ENCODE peak calls at places on chromosomes 16 and 17, in nine cellular contexts. F, W, O, A, Y, M, D, P and U are unnamed samples.

GRCh38 chr17:33200116-33200515 is 93.0 kb downstream of the ASIC2 start:
- DNase-seq in F (no peak), W (peak; percentile 73), O (no peak), A (peak; percentile 53), Y (no peak), M (no peak), D (no peak), P (no peak), U (no peak)

GRCh38 chr16:24073321-24073720 is 182.8 kb upstream of the CACNG3 start:
- DNase-seq in F (no peak), W (no peak), O (no peak), A (no peak), Y (no peak), M (no peak), D (no peak), P (no peak), U (no peak)

GRCh38 chr16:89723279-89724250 is 2.2 kb downstream of the ZNF276 start:
- DNase-seq in F (no peak), W (no peak), O (no peak), A (no peak), Y (no peak), M (no peak), D (peak; percentile 77), P (peak; percentile 62), U (peak; percentile 83)

GRCh38 chr16:77191259-77191969 is 424 bp downstream of the MON1B start:
- DNase-seq in F (no peak), W (no peak), O (peak; percentile 55), A (peak; percentile 31), Y (peak; percentile 61), M (peak; percentile 35), D (peak; percentile 75), P (no peak), U (peak; percentile 29)

GRCh38 chr16:67571464-67571863 is 9.1 kb downstream of the CTCF start:
- DNase-seq in F (no peak), W (no peak), O (no peak), A (no peak), Y (no peak), M (no peak), D (no peak), P (no peak), U (no peak)

GRCh38 chr16:85675528-85675927 is 13.2 kb downstream of the GINS2 start:
- DNase-seq in F (peak; percentile 63), W (no peak), O (no peak), A (no peak), Y (no peak), M (no peak), D (no peak), P (no peak), U (no peak)

GRCh38 chr16:68885321-68885720 is 42.0 kb downstream of the TANGO6 start:
- DNase-seq in F (no peak), W (peak; percentile 33), O (no peak), A (no peak), Y (no peak), M (no peak), D (no peak), P (no peak), U (no peak)

GRCh38 chr16:85557976-85558589 is 55.0 kb upstream of the GSE1 start:
- DNase-seq in F (peak; percentile 78), W (peak; percentile 20), O (no peak), A (no peak), Y (no peak), M (peak; percentile 50), D (no peak), P (no peak), U (no peak)

GRCh38 chr16:86080131-86080875 is 181.3 kb downstream of the IRF8 start:
- DNase-seq in F (no peak), W (no peak), O (no peak), A (no peak), Y (peak; percentile 21), M (no peak), D (peak; percentile 53), P (no peak), U (no peak)

DNA sequence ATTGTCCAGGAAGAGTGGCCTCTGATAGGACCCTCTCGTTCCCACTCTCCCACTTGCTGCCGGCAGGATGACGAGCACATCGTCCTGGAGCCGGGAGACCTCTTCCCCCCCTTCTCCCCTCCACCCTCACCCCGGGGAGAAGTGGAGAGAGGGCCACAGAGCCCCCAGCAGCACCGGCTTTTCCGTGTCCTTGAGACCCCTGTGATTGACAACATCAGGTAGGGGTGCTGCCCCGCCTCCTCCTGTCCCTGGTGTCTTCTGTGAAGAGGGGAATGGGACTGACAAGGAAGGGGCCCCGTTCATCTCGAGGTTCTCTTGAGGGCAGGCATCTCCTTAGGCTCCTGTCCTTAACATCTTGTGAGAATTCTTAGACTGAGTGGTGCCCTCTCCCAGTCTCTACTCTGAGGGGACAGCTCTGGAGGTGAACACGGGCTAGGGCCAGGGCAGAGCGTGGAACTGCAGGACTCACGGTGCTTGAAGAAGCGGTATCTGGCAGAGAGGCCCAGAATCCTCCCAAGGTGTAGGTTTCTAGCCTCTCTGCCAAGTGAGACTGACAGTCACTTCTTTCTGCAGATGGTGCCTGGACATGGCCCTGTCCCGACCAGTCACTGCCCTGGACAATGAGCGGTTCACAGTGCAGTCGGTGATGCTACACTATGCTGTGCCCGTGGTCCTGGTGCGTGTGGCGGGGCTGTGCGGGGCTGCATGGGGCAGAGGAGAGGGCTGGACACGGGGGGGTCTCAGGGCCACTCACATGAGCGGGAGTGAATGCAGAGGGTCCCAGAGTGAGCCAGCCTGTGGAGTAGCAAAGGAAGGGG is 26.4 kb downstream of the CASKIN2 start:
- DNase-seq in F (no peak), W (no peak), O (no peak), A (no peak), Y (no peak), M (no peak), D (no peak), P (no peak), U (no peak)
- H3K27ac ChIP-seq in F (no peak overlapping the region), W (no peak overlapping the region), O (no peak overlapping the region), A (no peak overlapping the region), Y (no peak overlapping the region), M (no peak overlapping the region), D (no peak overlapping the region), P (peak overlapping the region; percentile 56), U (no peak overlapping the region)

GRCh38 chr17:81822996-81823799 is 9.9 kb downstream of the MCRIP1 start:
- DNase-seq in F (no peak), W (no peak), O (no peak), A (no peak), Y (no peak), M (no peak), D (no peak), P (no peak), U (no peak)

GRCh38 chr17:81823800-81824550 is 9.1 kb downstream of the MCRIP1 start:
- DNase-seq in F (no peak), W (no peak), O (no peak), A (no peak), Y (no peak), M (no peak), D (no peak), P (no peak), U (no peak)

GRCh38 chr17:81824595-81824994 is 8.5 kb downstream of the MCRIP1 start:
- DNase-seq in F (no peak), W (no peak), O (no peak), A (no peak), Y (no peak), M (no peak), D (no peak), P (no peak), U (no peak)

GRCh38 chr17:81828656-81829055 is 4.4 kb downstream of the MCRIP1 start:
- DNase-seq in F (no peak), W (no peak), O (no peak), A (no peak), Y (no peak), M (no peak), D (no peak), P (no peak), U (no peak)

GRCh38 chr17:81825841-81826471 is 7.1 kb downstream of the MCRIP1 start:
- DNase-seq in F (peak; percentile 69), W (no peak), O (no peak), A (no peak), Y (no peak), M (no peak), D (no peak), P (no peak), U (no peak)
- TF ChIP-seq CTCF in F (peak; percentile 49), W (peak; percentile 17), O (no peak), A (no peak), Y (no peak), M (no peak), D (no peak), P (no peak), U (no peak)

GRCh38 chr16:22625948-22626347 is 115.3 kb downstream of the NPIPB5 start:
- DNase-seq in F (no peak), W (peak; percentile 95), O (no peak), A (no peak), Y (no peak), M (no peak), D (no peak), P (no peak), U (no peak)
- H3K27me3 ChIP-seq in F (no peaks in the 10 kb centered on the region), W (no peaks in the 10 kb centered on the region), O (no peaks in the 10 kb centered on the region), A (no peaks in the 10 kb centered on the region), Y (no peaks in the 10 kb centered on the region), M (no peaks in the 10 kb centered on the region), D (no peaks in the 10 kb centered on the region), P (peaks cover 59% of the 10 kb centered on the region), U (peaks cover 9% of the 10 kb centered on the region)

GRCh38 chr16:81353895-81354294 is 39.1 kb downstream of the GAN start:
- DNase-seq in F (no peak), W (no peak), O (no peak), A (no peak), Y (no peak), M (no peak), D (no peak), P (no peak), U (no peak)
- H3K27ac ChIP-seq in F (no peak overlapping the region), W (no peak overlapping the region), O (no peak overlapping the region), A (no peak overlapping the region), Y (no peak overlapping the region), M (no peak overlapping the region), D (no peak overlapping the region), P (no peak overlapping the region), U (no peak overlapping the region)

GRCh38 chr16:4137438-4137837 is 21.2 kb upstream of the ADCY9 start:
- DNase-seq in F (no peak), W (no peak), O (no peak), A (no peak), Y (no peak), M (no peak), D (no peak), P (no peak), U (no peak)
- TF ChIP-seq CTCF in F (no peak), W (no peak), O (no peak), A (no peak), Y (no peak), M (no peak), D (no peak), P (no peak), U (no peak)